ENCODE peak calls at places on chromosomes 12 and 14, in eight cellular contexts. G is kidney tubule cell; B is A172; S is naive B cell; N is M059J; U is activated naive CD4-positive, alpha-beta T cell treated with Interleukin-2 at 50 U/mL for 16 hours; C is BE2C; O is CD4-positive, alpha-beta T cell. L is an unnamed sample.

GRCh38 chr12:51678086-51678724 is 87.2 kb downstream of the SCN8A start:
- DNase-seq in G (peak; percentile 58), B (peak; percentile 49), S (no peak), N (peak; percentile 55), U (peak; percentile 3), C (peak; percentile 66), O (no peak), L (peak; percentile 70)

GRCh38 chr14:103136388-103137271 is 13.4 kb downstream of the TNFAIP2 start:
- DNase-seq in G (peak; percentile 80), B (peak; percentile 81), S (no peak), N (peak; percentile 73), U (no peak), C (no peak), O (no peak), L (peak; percentile 73)

GRCh38 chr12:49537709-49538601 is 875 bp upstream of the KCNH3 start:
- DNase-seq in G (no peak), B (no peak), S (peak; percentile 34), N (peak; percentile 20), U (peak; percentile 54), C (no peak), O (peak; percentile 26), L (no peak)

GRCh38 chr12:20472089-20472488 is 103.8 kb downstream of the PDE3A start:
- DNase-seq in G (no peak), B (no peak), S (no peak), N (peak; percentile 36), U (no peak), C (no peak), O (no peak), L (peak; percentile 37)

GRCh38 chr14:93269341-93270068 is 62.4 kb downstream of the UBR7 start:
- DNase-seq in G (peak; percentile 83), B (peak; percentile 54), S (no peak), N (peak; percentile 52), U (no peak), C (no peak), O (no peak), L (peak; percentile 69)

GRCh38 chr14:79543348-79543747 is 668.0 kb downstream of the DIO2 start:
- DNase-seq in G (no peak), B (no peak), S (no peak), N (no peak), U (no peak), C (no peak), O (no peak), L (no peak)

GRCh38 chr12:68367903-68368302 is 35.7 kb upstream of the MDM1 start:
- DNase-seq in G (no peak), B (no peak), S (peak; percentile 8), N (peak; percentile 30), U (no peak), C (no peak), O (no peak), L (peak; percentile 36)

GRCh38 chr14:34204774-34205173 is 253.9 kb upstream of the EGLN3 start:
- DNase-seq in G (no peak), B (peak; percentile 4), S (no peak), N (no peak), U (no peak), C (no peak), O (no peak), L (no peak)

GRCh38 chr12:114789276-114789675 is 105.3 kb upstream of the TBX3 start:
- DNase-seq in G (no peak), B (no peak), S (no peak), N (no peak), U (no peak), C (no peak), O (no peak), L (no peak)

GRCh38 chr12:45878630-45879255 is 111.6 kb downstream of the SCAF11 start:
- DNase-seq in G (no peak), B (no peak), S (no peak), N (no peak), U (peak; percentile 29), C (no peak), O (no peak), L (peak; percentile 13)

GRCh38 chr14:98501335-98501734 is 770.7 kb downstream of the BCL11B start:
- DNase-seq in G (no peak), B (no peak), S (no peak), N (no peak), U (no peak), C (no peak), O (no peak), L (no peak)

GRCh38 chr12:30785630-30786029 is 30.9 kb upstream of the CAPRIN2 start:
- DNase-seq in G (no peak), B (no peak), S (no peak), N (no peak), U (no peak), C (no peak), O (no peak), L (no peak)

GRCh38 chr14:65704412-65704811 is 291.9 kb downstream of the FUT8 start:
- DNase-seq in G (peak; percentile 1), B (no peak), S (no peak), N (peak; percentile 20), U (no peak), C (no peak), O (no peak), L (peak; percentile 56)

GRCh38 chr14:42193426-42193766 is 586.7 kb downstream of the LRFN5 start:
- DNase-seq in G (no peak), B (no peak), S (no peak), N (no peak), U (no peak), C (no peak), O (no peak), L (no peak)

GRCh38 chr14:60649815-60650381 is 621 bp upstream of the SIX1 start:
- DNase-seq in G (no peak), B (peak; percentile 8), S (no peak), N (peak; percentile 58), U (no peak), C (no peak), O (no peak), L (peak; percentile 56)

GRCh38 chr12:132229926-132230325 is 85.7 kb downstream of the NOC4L start:
- DNase-seq in G (no peak), B (no peak), S (no peak), N (no peak), U (no peak), C (no peak), O (no peak), L (no peak)

GRCh38 chr12:52058631-52059324 is 7.5 kb downstream of the NR4A1 start:
- DNase-seq in G (no peak), B (no peak), S (no peak), N (no peak), U (no peak), C (peak; percentile 86), O (no peak), L (no peak)

GRCh38 chr14:37862263-37862662 is 266.8 kb downstream of the TTC6 start:
- DNase-seq in G (no peak), B (no peak), S (no peak), N (no peak), U (no peak), C (no peak), O (no peak), L (no peak)

L was measured in EH.